ENCODE peak calls at places on chromosomes 4 and X, in four cellular contexts. W is hepatocyte, K is mucosa of descending colon, U is heart right ventricle. T is an unnamed sample.

GRCh38 chr4:165301833-165302232 is 25.6 kb upstream of the MSMO1 start:
- DNase-seq in K (no peak), U (no peak), W (no peak), T (no peak)

GRCh38 chr4:161799687-161800086 is 364.1 kb downstream of the FSTL5 start:
- DNase-seq in W (no peak), K (no peak), U (no peak), T (no peak)

GRCh38 chrX:148723551-148723950 is 223.1 kb downstream of the AFF2 start:
- DNase-seq in U (no peak), K (no peak), W (no peak), T (no peak)

GRCh38 chrX:40266490-40267333 is 169.0 kb upstream of the BCOR start:
- DNase-seq in U (peak; percentile 64), W (peak; percentile 89), K (peak; percentile 74), T (no peak)

GRCh38 chrX:8147216-8147615 is 23.9 kb downstream of the VCX2 start:
- DNase-seq in U (no peak), K (no peak), W (no peak), T (no peak)

GRCh38 chr4:129352480-129352879 is 256.5 kb downstream of the C4orf33 start:
- DNase-seq in U (no peak), W (no peak), K (no peak), T (no peak)

GRCh38 chrX:11881485-11882170 is 123.6 kb downstream of the MSL3 start:
- DNase-seq in K (no peak), W (no peak), U (no peak), T (no peak)

GRCh38 chr4:105145913-105146285 is 777 bp upstream of the TET2 start:
- DNase-seq in W (peak; percentile 32), U (no peak), K (peak; percentile 44), T (no peak)

GRCh38 chrX:79530310-79531108 is 163.4 kb upstream of the ITM2A start:
- DNase-seq in W (no peak), U (no peak), K (no peak), T (no peak)

GRCh38 chr4:90127706-90128345 is 632 bp downstream of the CCSER1 start:
- DNase-seq in K (no peak), U (no peak), W (peak; percentile 63), T (no peak)

GRCh38 chrX:63934791-63935190 is 149.8 kb upstream of the ARHGEF9 start:
- DNase-seq in W (peak; percentile 32), K (no peak), U (no peak), T (no peak)

GRCh38 chrX:139192386-139192961 is 338.1 kb upstream of the F9 start:
- DNase-seq in W (no peak), U (no peak), K (no peak), T (no peak)

GRCh38 chrX:19225906-19226305 is 103.6 kb upstream of the ADGRG2 start:
- DNase-seq in K (peak; percentile 7), W (peak; percentile 20), U (no peak), T (no peak)

GRCh38 chr4:37415845-37416369 is 171.4 kb downstream of the NWD2 start:
- DNase-seq in K (no peak), U (no peak), W (no peak), T (no peak)

GRCh38 chr4:60657802-60658201 is 542.3 kb upstream of the ADGRL3 start:
- DNase-seq in U (no peak), K (no peak), W (no peak), T (no peak)

GRCh38 chrX:136488706-136489105 is 959 bp downstream of the BRS3 start:
- DNase-seq in W (no peak), K (no peak), U (no peak), T (no peak)

GRCh38 chr4:151667025-151667424 is 93.8 kb downstream of the GATB start:
- DNase-seq in K (no peak), W (peak; percentile 48), U (no peak), T (no peak)

GRCh38 chr4:148060264-148061138 is 328.6 kb downstream of the ARHGAP10 start:
- DNase-seq in K (peak; percentile 34), W (no peak), U (no peak), T (no peak)

GRCh38 chr4:61350932-61351331 is 150.8 kb downstream of the ADGRL3 start:
- DNase-seq in U (no peak), K (no peak), W (no peak), T (no peak)

GRCh38 chr4:86558799-86559198 is 35.3 kb upstream of the PTPN13 start:
- DNase-seq in W (no peak), U (no peak), K (no peak), T (no peak)

GRCh38 chr4:41814565-41814964 is 66.0 kb upstream of the PHOX2B start:
- DNase-seq in W (peak; percentile 57), U (peak; percentile 5), K (peak; percentile 2), T (no peak)

GRCh38 chr4:183443609-183444148 is 757 bp upstream of the CDKN2AIP start:
- DNase-seq in W (no peak), U (no peak), K (no peak), T (no peak)

GRCh38 chr4:2252530-2252924 is 9.4 kb downstream of the MXD4 start:
- DNase-seq in K (no peak), U (no peak), W (no peak), T (peak; percentile 44)

GRCh38 chr4:83631066-83631465 is 95.2 kb downstream of the GPAT3 start:
- DNase-seq in U (no peak), W (peak; percentile 48), K (no peak), T (no peak)

GRCh38 chr4:137083571-137083970 is 448.7 kb downstream of the PCDH18 start:
- DNase-seq in K (no peak), U (no peak), W (no peak), T (no peak)

GRCh38 chrX:141669689-141670088 is 28.9 kb downstream of the SPANXD start:
- DNase-seq in U (no peak), W (no peak), K (no peak), T (no peak)

GRCh38 chr4:86990510-86990909 is 55.7 kb downstream of the AFF1 start:
- DNase-seq in K (no peak), U (no peak), W (no peak), T (no peak)

GRCh38 chr4:36351082-36351666 is 69.8 kb downstream of the DTHD1 start:
- DNase-seq in K (peak; percentile 90), W (peak; percentile 74), U (peak; percentile 34), T (peak; percentile 77)

GRCh38 chr4:154583677-154584076 is 6.9 kb downstream of the FGA start:
- DNase-seq in K (no peak), U (no peak), W (no peak), T (no peak)

GRCh38 chrX:11188664-11189063 is 77.5 kb downstream of the HCCS start:
- DNase-seq in K (no peak), U (no peak), W (no peak), T (no peak)

GRCh38 chrX:11470231-11470630 is 177.0 kb downstream of the AMELX start:
- DNase-seq in U (no peak), K (no peak), W (no peak), T (no peak)

GRCh38 chr4:153909672-153910071 is 120.8 kb upstream of the SFRP2 start:
- DNase-seq in K (no peak), W (no peak), U (no peak), T (no peak)

GRCh38 chr4:151489462-151490203 is 80.7 kb downstream of the FHIP1A start:
- DNase-seq in W (no peak), U (no peak), K (no peak), T (no peak)

GRCh38 chr4:139556735-139557505 is 901 bp upstream of the SETD7 start:
- DNase-seq in K (peak; percentile 76), W (peak; percentile 67), U (peak; percentile 59), T (peak; percentile 80)

GRCh38 chr4:139555705-139556070 is 331 bp downstream of the SETD7 start:
- DNase-seq in U (no peak), W (peak; percentile 58), K (peak; percentile 43), T (peak; percentile 65)

GRCh38 chr4:139557506-139558110 is 1.6 kb upstream of the SETD7 start:
- DNase-seq in W (no peak), U (no peak), K (peak; percentile 16), T (no peak)

GRCh38 chr4:139555073-139555704 is 830 bp downstream of the SETD7 start:
- DNase-seq in U (peak; percentile 95), K (peak; percentile 89), W (peak; percentile 94), T (peak; percentile 93)

GRCh38 chr4:139556071-139556734 is at the start of gene SETD7:
- DNase-seq in K (peak; percentile 75), U (peak; percentile 83), W (peak; percentile 85), T (peak; percentile 85)
- H3K4me1 ChIP-seq in K (peaks cover 18% of the 10 kb centered on the region), U (peaks cover 71% of the 10 kb centered on the region), W (peaks cover 28% of the 10 kb centered on the region), T (no peaks in the 10 kb centered on the region)

DNA sequence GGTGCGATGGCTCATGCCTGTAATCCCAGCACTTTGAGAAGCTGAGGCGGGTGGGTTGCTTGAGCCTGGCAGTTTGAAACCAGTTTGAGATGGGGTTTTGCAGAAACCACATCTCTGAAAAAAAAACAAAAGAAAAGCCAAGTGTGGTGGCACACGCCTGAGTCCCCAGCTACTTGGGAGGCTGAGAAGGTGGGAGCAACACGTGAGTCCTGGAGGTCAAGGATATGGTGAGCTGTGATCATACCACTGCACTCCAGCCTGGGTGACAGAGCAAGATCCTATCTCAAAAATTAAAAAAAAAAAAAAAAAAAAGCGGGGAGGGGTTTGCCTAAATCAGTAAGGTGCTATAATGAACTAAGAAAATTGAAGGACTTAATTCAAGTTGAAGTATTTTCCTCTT is 58.2 kb upstream of the TBC1D14 start:
- DNase-seq in U (no peak), W (no peak), K (no peak), T (no peak)
- H3K36me3 ChIP-seq in U (peaks cover 3% of the 10 kb centered on the region), W (no peaks in the 10 kb centered on the region), K (no peaks in the 10 kb centered on the region), T (peaks cover 9% of the 10 kb centered on the region)

GRCh38 chr4:143307536-143307935 is 29.1 kb upstream of the GAB1 start:
- DNase-seq in K (peak; percentile 61), W (peak; percentile 11), U (no peak), T (no peak)
- H3K4me1 ChIP-seq in K (peaks cover 7% of the 10 kb centered on the region), W (no peaks in the 10 kb centered on the region), U (peaks cover 15% of the 10 kb centered on the region), T (no peaks in the 10 kb centered on the region)

GRCh38 chr4:25801594-25801993 is 61.2 kb downstream of the SEL1L3 start:
- DNase-seq in W (no peak), U (no peak), K (no peak), T (no peak)

GRCh38 chr4:25807101-25807728 is 55.6 kb downstream of the SEL1L3 start:
- DNase-seq in W (peak; percentile 12), K (no peak), U (no peak), T (no peak)

GRCh38 chr4:25810016-25810415 is 52.8 kb downstream of the SEL1L3 start:
- DNase-seq in W (no peak), U (no peak), K (no peak), T (no peak)

GRCh38 chr4:25800253-25800652 is 62.5 kb downstream of the SEL1L3 start:
- DNase-seq in K (no peak), W (no peak), U (no peak), T (no peak)

GRCh38 chr4:25805255-25805860 is 57.4 kb downstream of the SEL1L3 start:
- DNase-seq in K (no peak), W (no peak), U (no peak), T (no peak)
- H3K36me3 ChIP-seq in K (peaks cover 14% of the 10 kb centered on the region), W (no peaks in the 10 kb centered on the region), U (no peaks in the 10 kb centered on the region), T (no peaks in the 10 kb centered on the region)

DNA sequence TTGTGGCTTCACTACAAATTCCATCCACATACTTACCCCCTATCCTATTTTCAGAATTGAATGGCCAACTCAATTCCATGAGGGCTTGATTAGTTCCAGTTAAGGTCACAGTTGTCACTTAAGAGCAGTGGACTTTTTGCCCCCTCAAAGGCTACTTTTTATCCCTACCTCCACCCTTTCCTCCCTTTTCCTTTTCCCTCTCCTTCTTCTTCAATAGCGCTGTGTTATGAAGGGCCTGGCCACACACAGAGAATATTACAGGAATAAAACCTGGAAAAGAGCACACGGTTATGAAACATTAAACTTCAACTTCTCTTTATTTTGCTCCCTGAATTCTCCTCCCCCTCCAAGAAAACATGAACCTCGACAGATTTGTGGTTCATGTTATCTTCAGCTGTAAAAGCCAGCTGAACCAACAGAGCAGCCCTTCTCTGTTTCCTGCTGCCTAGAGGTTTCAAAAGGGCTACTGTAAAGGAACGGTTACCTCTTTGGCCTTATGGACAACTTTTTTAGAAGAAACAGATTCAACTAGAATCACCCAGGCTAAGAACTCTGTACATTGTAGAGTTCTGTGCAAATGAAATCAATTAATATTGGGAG is 87.0 kb upstream of the RPL34 start:
- DNase-seq in W (no peak), K (peak; percentile 7), U (no peak), T (no peak)
- H3K4me1 ChIP-seq in W (peaks cover 6% of the 10 kb centered on the region), K (no peaks in the 10 kb centered on the region), U (peaks cover 36% of the 10 kb centered on the region), T (no peaks in the 10 kb centered on the region)

T was measured in right atrium auricular region.